ENCODE peak calls at places on chromosomes 3 and 15, in ten cellular contexts. B is lower lobe of right lung; Z is CD8-positive, alpha-beta T cell; T is neural progenitor cell; N is substantia nigra; C is brain microvascular endothelial cell; X is cardiac muscle cell; Y is dorsolateral prefrontal cortex; K is fibroblast of lung; F is IMR-90. D is an unnamed sample.

GRCh38 chr15:55654541-55654940 is 66.4 kb upstream of the PYGO1 start:
- DNase-seq in N (no peak), X (no peak), T (no peak), K (peak), Y (no peak), C (peak), B (no peak), Z (no peak), F (peak), D (peak)

GRCh38 chr3:21913791-21914190 is 162.8 kb upstream of the ZNF385D start:
- DNase-seq in Z (no peak), C (peak), K (peak), Y (no peak), F (peak), N (no peak), B (no peak), T (no peak), X (no peak), D (no peak)

GRCh38 chr15:90902656-90902995 is 476 bp upstream of the MAN2A2 start:
- DNase-seq in K (no peak), Y (no peak), T (no peak), F (no peak), N (no peak), B (no peak), C (no peak), Z (no peak), X (no peak), D (no peak)

GRCh38 chr3:127451321-127451720 is 139.2 kb downstream of the TPRA1 start:
- DNase-seq in X (no peak), C (no peak), N (no peak), Z (no peak), Y (peak), K (no peak), B (no peak), F (no peak), T (no peak), D (no peak)

GRCh38 chr15:49041406-49041805 is 4.8 kb downstream of the SECISBP2L start:
- DNase-seq in X (no peak), F (peak), B (no peak), Y (no peak), N (no peak), T (no peak), K (peak), C (no peak), Z (no peak), D (no peak)

GRCh38 chr3:140196970-140197369 is 262.0 kb downstream of the CLSTN2 start:
- DNase-seq in T (no peak), Z (no peak), Y (no peak), N (no peak), F (no peak), C (no peak), K (no peak), B (no peak), X (no peak), D (no peak)

GRCh38 chr3:195110647-195111321 is 160.2 kb downstream of the XXYLT1 start:
- DNase-seq in Y (no peak), F (no peak), T (no peak), N (no peak), K (peak), C (no peak), X (peak), Z (no peak), B (no peak), D (no peak)

GRCh38 chr3:56800373-56801150 is 1.2 kb downstream of the ARHGEF3 start:
- DNase-seq in Y (peak), K (no peak), T (no peak), F (no peak), X (no peak), C (no peak), Z (peak), B (no peak), N (no peak), D (peak)

GRCh38 chr3:40994611-40995010 is 204.7 kb upstream of the CTNNB1 start:
- DNase-seq in N (no peak), F (no peak), Y (no peak), C (no peak), K (no peak), T (no peak), X (no peak), Z (no peak), B (no peak), D (no peak)

GRCh38 chr3:186102687-186103086 is 6.2 kb downstream of the ETV5 start:
- DNase-seq in X (no peak), F (peak), C (no peak), T (no peak), Y (peak), Z (no peak), N (no peak), B (no peak), K (peak), D (no peak)

GRCh38 chr15:68187559-68187958 is 17.6 kb downstream of the CALML4 start:
- DNase-seq in K (peak), X (no peak), T (no peak), C (peak), Y (no peak), B (no peak), N (no peak), F (peak), Z (no peak), D (no peak)

GRCh38 chr3:20125912-20126311 is 60.1 kb downstream of the SGO1 start:
- DNase-seq in Z (no peak), B (no peak), N (no peak), T (no peak), Y (no peak), K (no peak), F (no peak), C (no peak), X (no peak), D (no peak)

GRCh38 chr3:48930590-48930989 is 11.9 kb downstream of the ARIH2 start:
- DNase-seq in K (peak), T (no peak), F (no peak), B (no peak), X (no peak), N (no peak), Z (no peak), C (no peak), Y (no peak), D (no peak)

GRCh38 chr3:45134758-45135521 is 11.2 kb downstream of the CDCP1 start:
- DNase-seq in C (no peak), X (no peak), T (no peak), B (no peak), Y (no peak), Z (no peak), F (peak), N (no peak), K (peak), D (no peak)

GRCh38 chr3:45135959-45136358 is 10.2 kb downstream of the CDCP1 start:
- DNase-seq in X (no peak), N (no peak), B (no peak), K (peak), Z (no peak), Y (no peak), T (no peak), C (no peak), F (peak), D (no peak)

GRCh38 chr3:45139372-45139894 is 6.7 kb downstream of the CDCP1 start:
- DNase-seq in N (no peak), X (no peak), K (peak), F (no peak), Z (no peak), T (no peak), B (no peak), Y (no peak), C (no peak), D (no peak)

GRCh38 chr3:45140392-45140791 is 5.8 kb downstream of the CDCP1 start:
- DNase-seq in N (no peak), C (no peak), Z (no peak), K (peak), T (no peak), Y (no peak), X (no peak), F (peak), B (no peak), D (no peak)

DNA sequence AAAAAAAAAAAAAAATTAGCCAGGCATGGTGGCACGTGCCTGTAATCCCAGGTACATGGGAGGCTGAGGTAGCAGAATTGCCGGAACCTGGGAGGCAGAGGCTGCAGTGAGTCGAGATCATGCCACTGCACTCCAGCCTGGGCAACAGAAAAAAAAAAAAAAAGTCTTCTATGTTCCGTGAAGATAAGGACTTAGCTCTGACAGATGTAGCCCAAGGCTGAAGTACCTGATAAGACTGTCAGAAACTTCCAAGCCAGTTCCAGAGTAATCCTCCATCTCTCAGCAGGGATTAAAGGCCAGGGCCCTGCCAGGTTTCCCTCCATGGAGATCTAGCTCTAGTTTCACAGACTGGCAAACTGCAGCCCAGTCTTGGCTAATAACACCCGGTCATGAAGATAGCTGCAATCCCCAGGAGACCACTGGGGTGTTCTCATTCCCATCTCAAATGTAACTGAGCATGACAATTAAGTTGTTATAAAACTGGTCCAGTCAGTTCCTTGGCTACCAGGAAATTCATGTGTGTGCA is 8.5 kb downstream of the CDCP1 start:
- DNase-seq in B (no peak), Y (no peak), T (no peak), N (no peak), F (no peak), Z (no peak), K (no peak), C (no peak), X (peak), D (no peak)
- H3K27ac ChIP-seq in B (no peak), Y (no peak), T (no peak), N (no peak), F (peak), Z (no peak), K (peak), C (no peak), X (no peak), D (peak)

GRCh38 chr3:120730576-120731542 is 11.5 kb downstream of the RABL3 start:
- DNase-seq in F (no peak), X (no peak), N (no peak), B (no peak), Y (no peak), T (no peak), K (no peak), Z (no peak), C (no peak), D (no peak)
- H3K27ac ChIP-seq in F (no peak), X (no peak), N (no peak), B (no peak), Y (no peak), T (no peak), K (no peak), Z (no peak), C (no peak), D (no peak)

DNA sequence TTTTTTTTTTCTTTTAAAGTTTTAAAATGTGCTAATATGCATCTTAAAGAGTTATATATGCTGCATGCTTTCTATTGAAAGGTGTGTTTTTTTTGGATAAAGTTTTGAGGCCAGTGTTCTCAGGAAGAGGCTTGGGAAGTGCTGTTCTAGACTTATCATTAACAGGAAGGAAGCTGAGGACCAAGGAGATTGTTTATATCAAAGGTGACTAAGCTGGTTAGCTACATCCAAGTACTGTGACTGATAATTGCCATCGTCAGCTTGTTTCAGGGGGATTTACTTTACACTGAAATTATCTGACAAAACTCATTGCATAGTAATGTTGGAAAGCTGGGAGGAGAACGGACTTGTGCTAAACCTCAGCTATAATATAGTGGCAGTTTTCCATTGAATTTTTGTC is 36.3 kb upstream of the UTS2B start:
- DNase-seq in F (peak), N (no peak), K (peak), B (no peak), T (no peak), X (no peak), Y (no peak), Z (no peak), C (peak), D (no peak)
- H3K27ac ChIP-seq in F (peak), N (no peak), K (no peak), B (no peak), T (no peak), X (no peak), Y (no peak), Z (no peak), C (no peak), D (no peak)

GRCh38 chr3:65946438-65946837 is 92.3 kb downstream of the MAGI1 start:
- DNase-seq in F (peak), B (peak), C (no peak), X (no peak), K (peak), N (no peak), T (no peak), Z (no peak), Y (no peak), D (no peak)

GRCh38 chr3:65951836-65952505 is 86.7 kb downstream of the MAGI1 start:
- DNase-seq in X (no peak), N (no peak), K (peak), C (peak), F (peak), T (no peak), Z (no peak), B (no peak), Y (no peak), D (no peak)

GRCh38 chr3:65950340-65951326 is 88.1 kb downstream of the MAGI1 start:
- DNase-seq in N (no peak), Y (no peak), K (peak), F (no peak), Z (no peak), C (no peak), T (peak), X (no peak), B (no peak), D (no peak)

GRCh38 chr3:65945953-65946352 is 92.8 kb downstream of the MAGI1 start:
- DNase-seq in N (no peak), B (no peak), T (no peak), Z (no peak), X (no peak), C (no peak), K (no peak), Y (no peak), F (no peak), D (no peak)

GRCh38 chr3:65948833-65949573 is 89.7 kb downstream of the MAGI1 start:
- DNase-seq in F (no peak), T (no peak), Z (no peak), C (no peak), X (no peak), Y (no peak), N (no peak), K (no peak), B (no peak), D (no peak)
- H3K27ac ChIP-seq in F (no peak), T (no peak), Z (no peak), C (no peak), X (peak), Y (no peak), N (no peak), K (no peak), B (peak), D (no peak)

GRCh38 chr15:74958908-74959642 is 2.5 kb upstream of the RPP25 start:
- DNase-seq in Z (no peak), N (no peak), F (no peak), K (no peak), Y (no peak), T (peak), X (no peak), C (no peak), B (no peak), D (no peak)
- H3K27ac ChIP-seq in Z (no peak), N (no peak), F (no peak), K (no peak), Y (no peak), T (no peak), X (no peak), C (no peak), B (no peak), D (no peak)

DNA sequence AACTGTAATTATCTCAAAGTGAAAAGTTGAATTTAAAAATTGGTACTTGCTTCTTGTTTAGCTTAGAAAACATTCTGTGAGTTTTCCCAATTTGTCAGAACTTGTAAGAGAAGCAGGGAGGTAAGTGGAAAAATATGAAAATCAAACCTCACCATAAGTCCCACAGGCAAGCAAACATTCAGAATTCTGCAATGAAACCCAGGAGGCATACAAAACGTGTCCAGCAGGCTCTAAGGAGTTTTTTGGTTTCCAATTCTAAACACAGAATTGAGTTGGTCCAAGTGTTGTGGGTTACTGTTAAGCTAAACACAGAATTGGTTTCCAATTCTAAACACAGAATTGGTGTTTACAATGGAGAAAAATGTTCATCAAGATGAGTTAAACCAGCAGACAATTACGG is 27.1 kb upstream of the ACKR4 start:
- DNase-seq in F (no peak), T (no peak), B (no peak), Z (no peak), X (no peak), C (no peak), Y (no peak), N (no peak), K (no peak), D (no peak)
- H3K27ac ChIP-seq in F (no peak), T (no peak), B (no peak), Z (no peak), X (no peak), C (no peak), Y (no peak), N (no peak), K (no peak), D (no peak)

GRCh38 chr3:71172951-71173350 is 410.6 kb downstream of the FOXP1 start:
- DNase-seq in K (peak), X (no peak), N (no peak), Y (no peak), T (no peak), B (no peak), Z (no peak), F (peak), C (peak), D (no peak)
- H3K27ac ChIP-seq in K (peak), X (peak), N (no peak), Y (no peak), T (peak), B (no peak), Z (no peak), F (peak), C (peak), D (no peak)

GRCh38 chr3:72311425-72311824 is 526.5 kb upstream of the PROK2 start:
- DNase-seq in Y (no peak), Z (no peak), C (no peak), N (no peak), B (no peak), X (no peak), K (no peak), F (no peak), T (no peak), D (no peak)
- H3K27ac ChIP-seq in Y (no peak), Z (no peak), C (no peak), N (no peak), B (no peak), X (no peak), K (no peak), F (no peak), T (no peak), D (no peak)

GRCh38 chr15:25739687-25740121 is 123.4 kb downstream of the ATP10A start:
- DNase-seq in K (peak), Y (no peak), T (peak), C (peak), Z (no peak), F (peak), X (peak), N (no peak), B (no peak), D (no peak)

GRCh38 chr15:25740438-25741252 is 122.5 kb downstream of the ATP10A start:
- DNase-seq in F (no peak), C (no peak), X (no peak), Z (no peak), B (no peak), Y (no peak), T (no peak), N (no peak), K (no peak), D (no peak)

GRCh38 chr15:25742008-25742407 is 121.1 kb downstream of the ATP10A start:
- DNase-seq in C (no peak), Y (no peak), T (peak), N (no peak), F (no peak), Z (no peak), K (no peak), X (no peak), B (no peak), D (no peak)

GRCh38 chr15:25742421-25743159 is 120.5 kb downstream of the ATP10A start:
- DNase-seq in N (no peak), F (no peak), C (no peak), K (no peak), Z (no peak), B (no peak), T (peak), X (no peak), Y (no peak), D (no peak)

GRCh38 chr15:25741253-25741575 is 121.9 kb downstream of the ATP10A start:
- DNase-seq in Y (no peak), K (no peak), F (no peak), B (no peak), N (no peak), C (no peak), X (no peak), T (no peak), Z (no peak), D (no peak)
- H3K27ac ChIP-seq in Y (no peak), K (no peak), F (no peak), B (no peak), N (no peak), C (no peak), X (no peak), T (no peak), Z (no peak), D (no peak)

D was measured in epithelial cell of prostate.